ENCODE peak calls at places on chromosomes 16 and 17, in four cellular contexts. L is IMR-90, Y is H9, E is H1. O is an unnamed sample.

GRCh38 chr16:66250686-66251405 is 115.6 kb upstream of the CDH5 start:
- DNase-seq in L (peak), Y (no peak), E (no peak), O (peak)

GRCh38 chr17:19398301-19399181 is 11.6 kb upstream of the MFAP4 start:
- DNase-seq in L (no peak), Y (no peak), E (no peak), O (no peak)

GRCh38 chr16:87297918-87298631 is 19.1 kb downstream of the C16orf95 start:
- DNase-seq in L (peak), Y (peak), E (no peak), O (peak)

GRCh38 chr16:52873997-52874500 is 178.6 kb downstream of the CHD9NB start:
- DNase-seq in L (no peak), Y (peak), E (peak), O (peak)

GRCh38 chr17:42421479-42422332 is 1.4 kb downstream of the CAVIN1 start:
- DNase-seq in L (peak), Y (peak), E (no peak), O (no peak)

GRCh38 chr17:56358651-56359050 is 205.4 kb downstream of the ANKFN1 start:
- DNase-seq in L (peak), Y (no peak), E (no peak), O (no peak)

GRCh38 chr17:12618557-12618956 is 47.1 kb upstream of the MYOCD start:
- DNase-seq in L (peak), Y (no peak), E (no peak), O (no peak)

GRCh38 chr17:78665952-78666920 is 89.0 kb upstream of the DNAH17 start:
- DNase-seq in L (no peak), Y (no peak), E (no peak), O (no peak)

GRCh38 chr16:14132696-14133048 is 61.6 kb downstream of the MRTFB start:
- DNase-seq in L (peak), Y (no peak), E (no peak), O (no peak)

GRCh38 chr16:55323637-55324490 is at the start of gene IRX6:
- DNase-seq in L (no peak), Y (peak), E (peak), O (peak)

GRCh38 chr16:55257971-55258613 is 65.9 kb upstream of the IRX6 start:
- DNase-seq in L (peak), Y (peak), E (peak), O (peak)

GRCh38 chr17:18248300-18248731 is 10.2 kb downstream of the FLII start:
- DNase-seq in L (peak), Y (peak), E (no peak), O (peak)

GRCh38 chr16:9647981-9648701 is 534.1 kb downstream of the GRIN2A start:
- DNase-seq in L (no peak), Y (no peak), E (no peak), O (peak)

GRCh38 chr17:80289631-80290030 is 29.0 kb downstream of the RNF213 start:
- DNase-seq in L (no peak), Y (no peak), E (no peak), O (no peak)

GRCh38 chr17:72173475-72174116 is 52.8 kb downstream of the SOX9 start:
- DNase-seq in L (peak), Y (no peak), E (no peak), O (no peak)

GRCh38 chr16:29678691-29679267 is at the start of gene QPRT:
- DNase-seq in L (peak), Y (peak), E (peak), O (peak)

GRCh38 chr17:41666336-41666680 is 22.4 kb upstream of the EIF1 start:
- DNase-seq in L (peak), Y (no peak), E (no peak), O (peak)

GRCh38 chr16:74034862-74035261 is 261.8 kb upstream of the PSMD7 start:
- DNase-seq in L (peak), Y (no peak), E (no peak), O (peak)

GRCh38 chr17:64202683-64203430 is 60.2 kb downstream of the TEX2 start:
- DNase-seq in L (peak), Y (no peak), E (no peak), O (peak)

GRCh38 chr17:18219016-18219415 is 6.4 kb upstream of the LLGL1 start:
- DNase-seq in L (peak), Y (no peak), E (no peak), O (no peak)

GRCh38 chr16:87043273-87044030 is 273.7 kb downstream of the C16orf95 start:
- DNase-seq in L (peak), Y (no peak), E (no peak), O (no peak)

GRCh38 chr16:66908762-66909559 is 9.7 kb downstream of the CDH16 start:
- DNase-seq in L (no peak), Y (no peak), E (no peak), O (no peak)

GRCh38 chr17:67285360-67285759 is 40.4 kb upstream of the HELZ start:
- DNase-seq in L (no peak), Y (no peak), E (no peak), O (peak)

GRCh38 chr17:34163681-34164080 is 91.4 kb upstream of the CCL2 start:
- DNase-seq in L (peak), Y (peak), E (no peak), O (peak)

GRCh38 chr16:78386925-78387324 is 287.5 kb downstream of the WWOX start:
- DNase-seq in L (no peak), Y (no peak), E (no peak), O (no peak)

GRCh38 chr17:75832164-75832651 is 12.0 kb downstream of the UNC13D start:
- DNase-seq in L (peak), Y (no peak), E (no peak), O (peak)

GRCh38 chr17:3167574-3167973 is 29.7 kb upstream of the OR1A2 start:
- DNase-seq in L (no peak), Y (no peak), E (no peak), O (no peak)

GRCh38 chr17:43766413-43767052 is 7.9 kb upstream of the SOST start:
- DNase-seq in L (peak), Y (peak), E (no peak), O (peak)

GRCh38 chr16:47204736-47205499 is 61.2 kb upstream of the NETO2 start:
- DNase-seq in L (no peak), Y (no peak), E (no peak), O (peak)

GRCh38 chr17:17503566-17504130 is 7.5 kb upstream of the RASD1 start:
- DNase-seq in L (no peak), Y (no peak), E (no peak), O (no peak)

GRCh38 chr17:29643817-29644160 is 21.1 kb upstream of the CORO6 start:
- DNase-seq in L (no peak), Y (no peak), E (no peak), O (no peak)

GRCh38 chr17:75809631-75810111 is 25.1 kb downstream of the UNK start:
- DNase-seq in L (no peak), Y (peak), E (no peak), O (no peak)

GRCh38 chr16:47834485-47835024 is 321.2 kb downstream of the ABCC12 start:
- DNase-seq in L (no peak), Y (no peak), E (no peak), O (peak)

GRCh38 chr17:35187481-35187880 is 6.7 kb downstream of the SLC35G3 start:
- DNase-seq in L (no peak), Y (no peak), E (no peak), O (no peak)

GRCh38 chr17:47847341-47848197 is 3.4 kb downstream of the SP6 start:
- DNase-seq in L (no peak), Y (peak), E (no peak), O (peak)

GRCh38 chr17:740240-741055 is 8.1 kb downstream of the TLCD3A start:
- DNase-seq in L (no peak), Y (no peak), E (no peak), O (no peak)

GRCh38 chr17:61574542-61575351 is 16.3 kb downstream of the NACA2 start:
- DNase-seq in L (peak), Y (peak), E (no peak), O (peak)

GRCh38 chr17:2034157-2034556 is 4.2 kb downstream of the DPH1 start:
- DNase-seq in L (no peak), Y (peak), E (no peak), O (peak)

GRCh38 chr17:2033128-2033527 is 3.2 kb downstream of the DPH1 start:
- DNase-seq in L (no peak), Y (no peak), E (no peak), O (no peak)

GRCh38 chr17:2040219-2040827 is 1.5 kb upstream of the OVCA2 start:
- DNase-seq in L (no peak), Y (no peak), E (no peak), O (no peak)

GRCh38 chr17:2034806-2035548 is 5.0 kb downstream of the DPH1 start:
- DNase-seq in L (peak), Y (no peak), E (no peak), O (peak)

DNA sequence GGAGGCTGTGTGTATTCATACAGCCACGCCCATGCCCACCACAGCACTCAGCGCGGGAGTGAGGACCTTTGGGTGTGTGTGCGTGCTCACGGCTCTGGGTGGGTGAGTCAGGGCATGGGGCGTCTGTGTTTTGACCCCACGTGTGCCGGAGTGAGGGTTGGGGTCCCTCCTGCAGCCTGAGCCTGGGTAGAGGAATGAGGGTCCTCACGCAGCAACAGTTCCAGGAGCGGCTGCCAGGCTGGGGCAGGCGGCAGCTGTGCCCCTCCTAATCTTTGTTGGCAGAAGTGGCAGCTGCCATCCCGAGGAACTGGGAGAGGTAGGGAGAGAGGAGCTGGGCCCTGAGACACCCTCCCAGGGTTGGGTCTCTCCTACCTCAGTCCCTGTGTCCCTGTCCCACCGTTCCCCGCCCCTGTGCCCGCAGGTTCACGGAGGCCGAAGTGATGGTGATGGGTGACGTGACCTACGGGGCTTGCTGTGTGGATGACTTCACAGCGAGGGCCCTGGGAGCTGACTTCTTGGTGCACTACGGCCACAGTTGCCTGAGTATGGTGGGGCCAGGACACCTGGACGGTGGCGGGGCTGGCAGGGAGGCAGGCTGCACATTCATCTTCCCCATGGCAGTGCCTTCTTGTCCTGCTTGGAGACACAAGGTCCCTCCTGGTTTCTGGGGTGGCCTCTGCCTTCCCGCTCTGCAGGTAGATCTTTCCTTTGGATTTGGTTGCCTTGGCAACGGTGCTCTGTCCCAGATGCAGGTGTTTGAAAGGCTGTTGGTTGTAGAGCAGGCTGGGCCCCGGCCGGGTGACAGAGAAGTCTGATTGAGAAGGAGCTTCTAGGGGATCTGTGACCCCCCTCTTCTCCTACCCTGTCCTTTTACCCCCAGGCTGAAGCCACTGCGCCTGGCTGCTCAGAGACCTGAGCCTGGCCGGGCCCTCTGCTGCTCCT is 5.9 kb downstream of the DPH1 start:
- DNase-seq in L (no peak), Y (peak), E (no peak), O (no peak)
- H2AK5ac ChIP-seq in L (peak), Y (no peak), E (no peak), O (no peak)

DNA sequence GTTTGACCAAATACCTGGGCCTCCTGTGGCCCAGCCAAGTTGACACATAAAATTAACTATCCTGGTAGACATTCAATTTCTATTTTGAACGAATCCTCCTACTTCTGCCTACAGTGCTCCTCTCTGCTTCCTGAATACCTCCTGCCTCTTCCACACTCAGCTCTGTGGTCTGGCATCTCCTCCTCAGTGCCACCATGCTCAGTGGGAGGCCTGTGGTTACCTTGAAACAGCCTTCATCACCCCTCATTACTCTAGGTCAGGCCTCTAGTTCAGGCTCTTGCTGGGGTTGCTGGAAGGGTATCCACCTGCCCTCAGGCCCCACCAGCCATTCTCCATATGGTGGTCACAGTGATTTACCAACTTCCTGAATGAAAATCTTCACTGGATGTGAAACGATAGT is 5.1 kb downstream of the LYRM9 start:
- DNase-seq in L (no peak), Y (no peak), E (no peak), O (no peak)
- H2AK5ac ChIP-seq in L (no peak), Y (no peak), E (peak), O (no peak)

GRCh38 chr17:15957608-15958307 is 12.8 kb downstream of the ADORA2B start:
- DNase-seq in L (no peak), Y (no peak), E (no peak), O (no peak)
- H2AK5ac ChIP-seq in L (peak), Y (no peak), E (peak), O (no peak)

GRCh38 chr16:81910366-81910885 is 100.8 kb downstream of the SDR42E1 start:
- DNase-seq in L (no peak), Y (no peak), E (no peak), O (no peak)
- H2AK5ac ChIP-seq in L (no peak), Y (no peak), E (no peak), O (no peak)

DNA sequence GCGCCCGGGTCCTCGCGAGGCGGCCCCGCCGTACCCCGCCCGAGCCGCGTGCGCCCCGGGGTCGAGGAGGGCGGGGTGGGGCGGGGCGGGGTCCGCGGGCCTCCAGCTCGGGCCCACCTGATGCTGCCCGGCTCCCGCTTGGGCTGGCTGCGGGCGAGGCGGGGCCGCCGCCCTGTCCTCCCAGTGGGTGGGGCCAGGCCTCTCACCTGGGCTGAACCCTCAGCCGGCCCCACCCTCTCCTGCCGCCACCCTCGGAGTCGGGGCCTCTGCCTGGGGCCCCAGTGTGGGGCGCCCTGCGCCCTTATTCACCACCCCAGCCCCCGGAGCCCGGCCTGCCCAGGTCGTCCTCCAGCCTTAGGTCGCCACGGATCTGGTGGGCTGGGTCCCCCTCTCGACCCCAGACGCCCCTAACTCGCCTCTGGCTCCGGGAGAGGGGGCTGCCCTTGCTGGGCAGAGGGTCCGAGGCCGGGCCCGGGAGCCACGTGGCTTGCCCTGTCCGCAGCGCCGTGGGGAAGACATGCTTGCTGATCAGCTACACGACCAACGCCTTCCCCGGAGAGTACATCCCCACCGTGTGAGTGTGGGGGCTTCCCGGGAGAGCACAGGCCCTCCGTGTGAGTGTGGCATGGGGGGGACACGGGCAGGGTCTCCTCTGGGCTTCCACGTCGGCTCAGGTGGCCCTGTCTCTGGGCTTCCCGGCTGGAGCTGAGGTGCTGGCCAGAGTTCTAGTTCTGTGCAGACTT is 578 bp downstream of the RAC3 start:
- DNase-seq in L (no peak), Y (peak), E (no peak), O (peak)
- H2AK5ac ChIP-seq in L (peak), Y (no peak), E (peak), O (peak)

DNA sequence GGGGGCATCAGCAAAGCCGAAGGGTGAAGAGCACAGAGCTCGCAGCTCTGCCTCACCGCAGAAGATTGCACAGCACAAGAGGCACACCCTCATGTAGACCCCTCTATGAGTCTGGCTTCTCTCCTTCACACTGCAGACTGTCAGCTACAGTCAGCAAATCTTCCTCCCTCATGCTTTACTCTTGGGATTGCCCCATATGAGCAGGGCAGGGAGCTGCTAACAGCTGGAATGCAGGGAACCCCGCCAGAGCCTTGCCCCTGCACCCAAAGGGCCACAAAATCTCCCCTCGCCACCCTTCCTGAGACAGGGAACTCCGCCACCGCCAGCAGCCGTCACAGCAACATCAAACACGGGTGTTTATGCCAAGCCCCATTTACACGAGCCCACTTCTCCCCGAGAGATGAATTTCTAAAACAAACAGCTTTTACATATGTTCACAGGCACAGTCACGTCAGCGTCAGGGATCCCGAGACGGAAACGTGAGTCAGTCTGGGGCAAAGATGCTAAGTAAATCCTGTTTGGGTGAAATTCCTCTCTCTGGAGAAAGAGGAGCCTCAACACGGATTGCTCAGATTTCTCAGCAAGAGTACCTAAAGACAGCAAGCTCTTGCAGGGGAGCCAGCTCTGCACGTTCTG is 121.8 kb downstream of the CDYL2 start:
- DNase-seq in L (peak), Y (no peak), E (no peak), O (no peak)
- H2AK5ac ChIP-seq in L (peak), Y (no peak), E (no peak), O (no peak)

DNA sequence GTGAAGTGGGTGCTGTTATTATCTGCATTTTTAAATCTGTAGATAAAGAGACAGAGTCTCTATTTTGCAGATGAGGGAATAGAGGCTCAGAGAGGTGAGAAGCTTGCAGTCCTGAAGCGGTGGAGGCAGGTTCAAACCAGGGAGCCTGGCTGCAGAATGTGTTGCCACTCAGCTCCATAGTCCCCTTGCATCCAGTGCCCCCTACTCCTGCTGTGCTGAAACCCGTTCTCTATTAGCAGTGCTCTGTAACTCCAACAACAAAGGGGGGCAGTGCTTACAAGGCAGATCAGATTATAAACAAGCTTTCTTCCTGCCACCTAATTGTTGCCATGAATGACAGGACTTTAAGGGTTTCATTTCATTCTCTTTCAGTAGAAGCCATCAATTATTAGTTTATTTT is 118.1 kb upstream of the CACNG3 start:
- DNase-seq in L (no peak), Y (peak), E (peak), O (peak)
- H2AK5ac ChIP-seq in L (no peak), Y (no peak), E (no peak), O (no peak)

DNA sequence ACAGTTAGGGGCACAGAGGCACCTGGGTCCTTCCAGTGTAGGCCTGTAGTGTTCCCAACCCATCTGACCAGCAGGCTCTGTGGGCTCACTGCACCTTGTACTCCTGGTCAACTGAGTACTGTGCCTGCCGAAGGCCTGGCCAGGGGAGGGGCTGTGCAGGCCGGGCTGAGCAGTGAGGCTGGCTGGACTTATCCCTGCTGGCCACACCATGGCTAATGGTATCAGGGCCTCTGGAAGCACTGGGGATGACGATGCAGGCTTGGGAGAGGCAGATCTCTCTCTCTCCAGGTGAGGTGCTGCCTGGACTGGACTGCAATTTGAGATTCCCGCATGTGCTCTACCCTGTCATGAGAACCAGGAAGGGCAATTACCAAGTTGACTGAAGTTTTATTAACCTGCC is 59.0 kb upstream of the SDK2 start:
- DNase-seq in L (no peak), Y (no peak), E (no peak), O (no peak)
- H2AK5ac ChIP-seq in L (no peak), Y (no peak), E (no peak), O (no peak)

GRCh38 chr16:3645108-3645503 is 9.4 kb upstream of the DNASE1 start:
- DNase-seq in L (no peak), Y (no peak), E (no peak), O (no peak)
- H2AK5ac ChIP-seq in L (no peak), Y (no peak), E (no peak), O (no peak)

GRCh38 chr17:82106697-82107305 is 8.8 kb upstream of the FASN start:
- DNase-seq in L (no peak), Y (no peak), E (no peak), O (no peak)
- H2AK5ac ChIP-seq in L (no peak), Y (no peak), E (peak), O (no peak)

O was measured in mesendoderm.